ENCODE peak calls at places on chromosomes 11 and 22, in four cellular contexts. Z is AG04450, K is PC-3, D is AG04449. P is an unnamed sample.
A peak's percentile ranks its signal among the peaks of the same experiment; 100 is the strongest.

GRCh38 chr22:41857160-41857859 is 24.4 kb downstream of the SREBF2 start:
- DNase-seq in Z (no peak), K (peak; percentile 87), D (no peak), P (no peak)

GRCh38 chr11:44936951-44937543 is 13.6 kb downstream of the TP53I11 start:
- DNase-seq in Z (no peak), K (no peak), D (no peak), P (no peak)

GRCh38 chr11:76215946-76216345 is 9.6 kb upstream of the WNT11 start:
- DNase-seq in Z (no peak), K (no peak), D (peak; percentile 29), P (no peak)

GRCh38 chr22:48952256-48953102 is 875.2 kb downstream of the BRD1 start:
- DNase-seq in Z (no peak), K (no peak), D (no peak), P (no peak)

GRCh38 chr11:128707671-128708070 is 13.8 kb downstream of the FLI1 start:
- DNase-seq in Z (no peak), K (peak; percentile 64), D (no peak), P (no peak)

GRCh38 chr22:45473626-45474237 is 29.0 kb upstream of the FBLN1 start:
- DNase-seq in Z (no peak), K (no peak), D (no peak), P (no peak)

GRCh38 chr11:110655967-110656366 is 56.3 kb downstream of the ARHGAP20 start:
- DNase-seq in Z (no peak), K (no peak), D (no peak), P (no peak)

GRCh38 chr11:70070736-70071135 is 7.4 kb upstream of the ANO1 start:
- DNase-seq in Z (no peak), K (no peak), D (no peak), P (no peak)

GRCh38 chr11:122727101-122727929 is 71.8 kb downstream of the UBASH3B start:
- DNase-seq in Z (no peak), K (no peak), D (no peak), P (no peak)

GRCh38 chr11:104984818-104985217 is 16.4 kb upstream of the CASP4 start:
- DNase-seq in Z (no peak), K (no peak), D (no peak), P (no peak)

GRCh38 chr22:24506802-24507438 is 11.8 kb downstream of the UPB1 start:
- DNase-seq in Z (no peak), K (peak; percentile 54), D (no peak), P (no peak)

GRCh38 chr11:76624515-76625379 is 45.8 kb downstream of the LRRC32 start:
- DNase-seq in Z (no peak), K (no peak), D (no peak), P (no peak)

GRCh38 chr22:17945851-17946690 is 78.3 kb downstream of the MICAL3 start:
- DNase-seq in Z (no peak), K (no peak), D (no peak), P (no peak)

GRCh38 chr11:105298630-105299029 is 159.1 kb upstream of the CARD18 start:
- DNase-seq in Z (no peak), K (peak; percentile 16), D (no peak), P (no peak)

GRCh38 chr22:49433717-49434611 is 393.7 kb downstream of the BRD1 start:
- DNase-seq in Z (no peak), K (peak; percentile 58), D (no peak), P (no peak)

GRCh38 chr11:6357222-6357621 is 33.1 kb upstream of the SMPD1 start:
- DNase-seq in Z (peak; percentile 67), K (peak; percentile 63), D (peak; percentile 38), P (peak; percentile 74)

GRCh38 chr22:23752090-23752691 is 1.3 kb upstream of the ZNF70 start:
- DNase-seq in Z (no peak), K (no peak), D (no peak), P (no peak)

GRCh38 chr22:25111579-25112517 is 87.8 kb upstream of the CRYBB3 start:
- DNase-seq in Z (no peak), K (no peak), D (no peak), P (no peak)

GRCh38 chr11:126431401-126432064 is 76.0 kb downstream of the ST3GAL4 start:
- DNase-seq in Z (no peak), K (peak; percentile 98), D (peak; percentile 21), P (no peak)

GRCh38 chr22:46377566-46378498 is 42.3 kb downstream of the TRMU start:
- DNase-seq in Z (no peak), K (peak; percentile 79), D (no peak), P (no peak)

GRCh38 chr11:82775736-82776346 is 42.2 kb upstream of the FAM181B start:
- DNase-seq in Z (peak; percentile 8), K (peak; percentile 89), D (no peak), P (peak; percentile 4)

GRCh38 chr11:416757-417621 is 2.2 kb upstream of the SIGIRR start:
- DNase-seq in Z (no peak), K (peak; percentile 79), D (no peak), P (no peak)

GRCh38 chr11:77301510-77301909 is at the start of gene GDPD4:
- DNase-seq in Z (no peak), K (no peak), D (no peak), P (no peak)

GRCh38 chr22:27331526-27332281 is 469.9 kb downstream of the MN1 start:
- DNase-seq in Z (no peak), K (peak; percentile 4), D (no peak), P (no peak)

GRCh38 chr11:33089776-33090175 is 50.4 kb downstream of the TCP11L1 start:
- DNase-seq in Z (peak; percentile 1), K (peak; percentile 56), D (no peak), P (no peak)

GRCh38 chr11:107916671-107917241 is 11.5 kb upstream of the RAB39A start:
- DNase-seq in Z (no peak), K (peak; percentile 57), D (no peak), P (no peak)

GRCh38 chr22:46162285-46162684 is 12.0 kb downstream of the PPARA start:
- DNase-seq in Z (no peak), K (no peak), D (no peak), P (no peak)

GRCh38 chr22:31102441-31103081 is 4.8 kb downstream of the SELENOM start:
- DNase-seq in Z (peak; percentile 95), K (peak; percentile 23), D (peak; percentile 65), P (no peak)

GRCh38 chr11:122757201-122757600 is 81.1 kb upstream of the CRTAM start:
- DNase-seq in Z (no peak), K (no peak), D (no peak), P (no peak)

GRCh38 chr11:113664981-113665710 is 41.0 kb downstream of the TMPRSS5 start:
- DNase-seq in Z (no peak), K (peak; percentile 68), D (no peak), P (no peak)

GRCh38 chr11:16891964-16892363 is 122.2 kb downstream of the PLEKHA7 start:
- DNase-seq in Z (no peak), K (peak; percentile 51), D (peak; percentile 17), P (no peak)

GRCh38 chr11:126405374-126405773 is 49.9 kb downstream of the ST3GAL4 start:
- DNase-seq in Z (no peak), K (peak; percentile 92), D (no peak), P (no peak)

GRCh38 chr22:44147036-44147645 is 33.6 kb upstream of the PARVG start:
- DNase-seq in Z (no peak), K (no peak), D (no peak), P (no peak)

GRCh38 chr11:103537904-103538502 is 428.8 kb downstream of the DYNC2H1 start:
- DNase-seq in Z (no peak), K (peak; percentile 80), D (no peak), P (no peak)
- TF ChIP-seq CTCF in Z (peak; percentile 71), K (peak; percentile 95), D (peak; percentile 47), P (peak; percentile 80)

DNA sequence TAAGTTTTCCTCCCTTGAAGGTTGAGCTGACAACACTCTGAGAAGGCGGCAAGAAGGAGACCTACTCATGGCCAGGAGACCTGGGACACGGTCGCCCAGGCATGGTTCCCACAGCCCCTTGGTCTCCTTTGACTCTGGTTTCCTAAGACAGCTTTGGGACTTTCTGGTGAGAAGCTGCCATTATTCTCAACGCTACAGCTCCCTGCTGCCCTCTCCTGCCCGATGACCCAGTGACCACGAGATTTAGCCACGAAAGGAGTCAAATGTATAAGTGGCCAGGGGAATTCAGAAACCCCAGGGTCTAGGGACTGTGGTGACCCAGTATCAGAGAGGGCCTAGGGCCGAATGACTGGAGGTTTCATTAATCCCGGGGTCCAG is 696 bp upstream of the SDF2L1 start:
- DNase-seq in Z (no peak), K (peak; percentile 44), D (no peak), P (peak; percentile 25)
- TF ChIP-seq CTCF in Z (peak; percentile 60), K (peak; percentile 54), D (peak; percentile 56), P (peak; percentile 63)

GRCh38 chr11:118437736-118438125 is 1.4 kb downstream of the KMT2A start:
- DNase-seq in Z (no peak), K (peak; percentile 44), D (no peak), P (no peak)

GRCh38 chr11:118436639-118437045 is 350 bp downstream of the KMT2A start:
- DNase-seq in Z (no peak), K (peak; percentile 15), D (no peak), P (no peak)

GRCh38 chr11:118439656-118440055 is 3.4 kb downstream of the KMT2A start:
- DNase-seq in Z (no peak), K (no peak), D (no peak), P (no peak)

GRCh38 chr11:118437046-118437735 is 899 bp downstream of the KMT2A start:
- DNase-seq in Z (no peak), K (peak; percentile 54), D (no peak), P (no peak)

DNA sequence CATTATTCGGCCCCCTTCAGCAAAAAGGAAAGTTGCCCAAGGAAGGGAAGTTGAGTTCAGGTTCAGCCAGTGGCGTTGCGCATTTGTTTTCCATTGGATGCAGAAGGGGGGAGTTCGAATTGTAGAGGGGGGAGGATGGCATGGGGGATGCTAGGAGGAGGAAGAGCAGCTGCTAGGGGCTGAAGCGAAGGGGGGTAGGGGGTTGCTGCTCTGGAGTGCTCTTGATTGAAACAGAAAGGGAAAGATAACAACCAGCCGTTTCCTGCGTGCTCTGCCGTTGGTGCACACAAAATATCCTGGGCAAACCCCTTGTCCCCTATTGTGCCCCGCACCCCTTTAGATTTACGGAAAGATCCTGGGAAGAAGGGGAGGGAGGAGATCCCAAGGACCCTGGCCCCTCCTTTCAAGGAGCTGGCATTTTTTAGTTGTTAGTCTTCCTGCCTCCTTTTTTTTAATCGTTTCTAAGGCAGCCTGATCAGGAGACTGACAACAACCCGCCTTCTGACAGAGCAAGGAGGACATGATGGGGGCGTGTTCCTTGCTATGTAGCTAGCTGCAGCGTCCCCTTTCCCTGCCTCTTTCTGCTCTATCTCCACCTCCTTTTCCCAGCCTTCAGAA is 2.1 kb downstream of the KMT2A start:
- DNase-seq in Z (peak; percentile 57), K (peak; percentile 69), D (peak; percentile 42), P (no peak)
- TF ChIP-seq CTCF in Z (no peak), K (no peak), D (no peak), P (no peak)

DNA sequence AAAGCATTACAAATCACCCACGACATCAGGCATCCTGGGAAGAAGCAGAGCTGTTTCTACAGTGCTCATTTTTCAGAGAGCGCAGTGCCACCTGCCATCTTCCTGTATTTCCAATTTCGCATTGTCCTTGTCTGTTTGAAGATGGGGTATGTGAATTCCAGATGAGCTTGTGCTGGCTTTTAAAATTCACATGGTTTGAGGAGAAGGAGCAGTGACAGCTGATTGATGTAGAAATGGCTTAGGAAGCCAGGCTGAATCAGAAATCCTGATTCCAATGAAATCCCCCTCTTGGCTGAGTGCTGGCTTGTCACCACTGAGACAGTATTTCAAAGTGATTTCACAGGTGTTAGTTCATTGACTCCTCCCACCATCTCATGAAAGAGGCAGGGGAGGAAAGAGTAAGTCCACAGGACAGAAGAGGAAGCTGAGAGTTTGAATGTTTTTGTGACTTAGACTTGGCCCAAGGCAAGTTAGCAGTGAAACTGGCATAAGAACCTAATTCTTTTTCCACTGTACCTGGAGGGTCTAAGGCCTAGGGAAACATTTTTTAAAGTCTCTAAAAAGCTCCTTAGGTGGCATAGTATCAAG is 344.6 kb upstream of the C11orf87 start:
- DNase-seq in Z (no peak), K (no peak), D (no peak), P (no peak)
- TF ChIP-seq CTCF in Z (no peak), K (no peak), D (no peak), P (no peak)

P was measured in epithelial cell of proximal tubule.